ENCODE peak calls at places on chromosomes 6 and 20, in eight cellular contexts. One of them, this sample, is unnamed.
A peak's percentile ranks its signal among the peaks of the same experiment; 100 is the strongest.

GRCh38 chr6:12324096-12324495 is 33.9 kb downstream of the EDN1 start:
- DNase-seq in uterus: no peak
- DNase-seq in CD8-positive, alpha-beta memory T cell: no peak
- DNase-seq in HS-5: peak; percentile 57
- DNase-seq in hepatocyte: peak; percentile 87
- DNase-seq in NCI-H1417: no peak
- DNase-seq in activated T-helper 1 cell treated with anti-CD3 and anti-CD28 coated beads, Interleukin-2, amount 50 U/mL, for 16 hours: no peak
- DNase-seq in activated T-cell treated with anti-CD3 and anti-CD28 coated beads, Interleukin-2, amount 50 U/mL, for 4 hours: no peak
- DNase-seq in this sample: no peak

GRCh38 chr20:36606171-36607116 is 865 bp downstream of the RAB5IF start:
- DNase-seq in uterus: no peak
- DNase-seq in CD8-positive, alpha-beta memory T cell: no peak
- DNase-seq in HS-5: no peak
- DNase-seq in hepatocyte: peak; percentile 70
- DNase-seq in NCI-H1417: no peak
- DNase-seq in activated T-helper 1 cell treated with anti-CD3 and anti-CD28 coated beads, Interleukin-2, amount 50 U/mL, for 16 hours: no peak
- DNase-seq in activated T-cell treated with anti-CD3 and anti-CD28 coated beads, Interleukin-2, amount 50 U/mL, for 4 hours: no peak
- DNase-seq in this sample: peak; percentile 46

GRCh38 chr6:14059791-14060436 is 57.7 kb upstream of the CD83 start:
- DNase-seq in uterus: no peak
- DNase-seq in CD8-positive, alpha-beta memory T cell: no peak
- DNase-seq in HS-5: no peak
- DNase-seq in hepatocyte: no peak
- DNase-seq in NCI-H1417: no peak
- DNase-seq in activated T-helper 1 cell treated with anti-CD3 and anti-CD28 coated beads, Interleukin-2, amount 50 U/mL, for 16 hours: no peak
- DNase-seq in activated T-cell treated with anti-CD3 and anti-CD28 coated beads, Interleukin-2, amount 50 U/mL, for 4 hours: no peak
- DNase-seq in this sample: no peak

GRCh38 chr6:138944412-138944811 is 43.6 kb downstream of the REPS1 start:
- DNase-seq in uterus: no peak
- DNase-seq in CD8-positive, alpha-beta memory T cell: no peak
- DNase-seq in HS-5: no peak
- DNase-seq in hepatocyte: no peak
- DNase-seq in NCI-H1417: no peak
- DNase-seq in activated T-helper 1 cell treated with anti-CD3 and anti-CD28 coated beads, Interleukin-2, amount 50 U/mL, for 16 hours: no peak
- DNase-seq in activated T-cell treated with anti-CD3 and anti-CD28 coated beads, Interleukin-2, amount 50 U/mL, for 4 hours: no peak
- DNase-seq in this sample: no peak

GRCh38 chr6:133184798-133185380 is 56.3 kb upstream of the EYA4 start:
- DNase-seq in uterus: no peak
- DNase-seq in CD8-positive, alpha-beta memory T cell: no peak
- DNase-seq in HS-5: no peak
- DNase-seq in hepatocyte: peak; percentile 56
- DNase-seq in NCI-H1417: peak; percentile 47
- DNase-seq in activated T-helper 1 cell treated with anti-CD3 and anti-CD28 coated beads, Interleukin-2, amount 50 U/mL, for 16 hours: no peak
- DNase-seq in activated T-cell treated with anti-CD3 and anti-CD28 coated beads, Interleukin-2, amount 50 U/mL, for 4 hours: no peak
- DNase-seq in this sample: peak; percentile 29

GRCh38 chr6:155377061-155377460 is 62.8 kb upstream of the TFB1M start:
- DNase-seq in uterus: no peak
- DNase-seq in CD8-positive, alpha-beta memory T cell: no peak
- DNase-seq in HS-5: peak; percentile 87
- DNase-seq in hepatocyte: no peak
- DNase-seq in NCI-H1417: no peak
- DNase-seq in activated T-helper 1 cell treated with anti-CD3 and anti-CD28 coated beads, Interleukin-2, amount 50 U/mL, for 16 hours: no peak
- DNase-seq in activated T-cell treated with anti-CD3 and anti-CD28 coated beads, Interleukin-2, amount 50 U/mL, for 4 hours: no peak
- DNase-seq in this sample: no peak

GRCh38 chr6:111427341-111428116 is 55.5 kb downstream of the REV3L start:
- DNase-seq in uterus: no peak
- DNase-seq in CD8-positive, alpha-beta memory T cell: no peak
- DNase-seq in HS-5: peak; percentile 83
- DNase-seq in hepatocyte: no peak
- DNase-seq in NCI-H1417: no peak
- DNase-seq in activated T-helper 1 cell treated with anti-CD3 and anti-CD28 coated beads, Interleukin-2, amount 50 U/mL, for 16 hours: no peak
- DNase-seq in activated T-cell treated with anti-CD3 and anti-CD28 coated beads, Interleukin-2, amount 50 U/mL, for 4 hours: peak; percentile 4
- DNase-seq in this sample: no peak

GRCh38 chr20:18585134-18585533 is 2.7 kb upstream of the DTD1 start:
- DNase-seq in uterus: no peak
- DNase-seq in CD8-positive, alpha-beta memory T cell: no peak
- DNase-seq in HS-5: peak; percentile 33
- DNase-seq in hepatocyte: peak; percentile 23
- DNase-seq in NCI-H1417: no peak
- DNase-seq in activated T-helper 1 cell treated with anti-CD3 and anti-CD28 coated beads, Interleukin-2, amount 50 U/mL, for 16 hours: no peak
- DNase-seq in activated T-cell treated with anti-CD3 and anti-CD28 coated beads, Interleukin-2, amount 50 U/mL, for 4 hours: no peak
- DNase-seq in this sample: no peak

GRCh38 chr6:151917531-151918329 is 110.2 kb downstream of the ESR1 start:
- DNase-seq in uterus: peak; percentile 37
- DNase-seq in CD8-positive, alpha-beta memory T cell: no peak
- DNase-seq in HS-5: no peak
- DNase-seq in hepatocyte: no peak
- DNase-seq in NCI-H1417: no peak
- DNase-seq in activated T-helper 1 cell treated with anti-CD3 and anti-CD28 coated beads, Interleukin-2, amount 50 U/mL, for 16 hours: no peak
- DNase-seq in activated T-cell treated with anti-CD3 and anti-CD28 coated beads, Interleukin-2, amount 50 U/mL, for 4 hours: no peak
- DNase-seq in this sample: no peak

GRCh38 chr6:137309078-137309762 is 90.0 kb upstream of the IFNGR1 start:
- DNase-seq in uterus: peak; percentile 29
- DNase-seq in CD8-positive, alpha-beta memory T cell: no peak
- DNase-seq in HS-5: peak; percentile 30
- DNase-seq in hepatocyte: peak; percentile 61
- DNase-seq in NCI-H1417: no peak
- DNase-seq in activated T-helper 1 cell treated with anti-CD3 and anti-CD28 coated beads, Interleukin-2, amount 50 U/mL, for 16 hours: no peak
- DNase-seq in activated T-cell treated with anti-CD3 and anti-CD28 coated beads, Interleukin-2, amount 50 U/mL, for 4 hours: no peak
- DNase-seq in this sample: no peak

GRCh38 chr6:5259428-5259827 is 1.3 kb downstream of the LYRM4 start:
- DNase-seq in uterus: no peak
- DNase-seq in CD8-positive, alpha-beta memory T cell: no peak
- DNase-seq in HS-5: no peak
- DNase-seq in hepatocyte: no peak
- DNase-seq in NCI-H1417: no peak
- DNase-seq in activated T-helper 1 cell treated with anti-CD3 and anti-CD28 coated beads, Interleukin-2, amount 50 U/mL, for 16 hours: no peak
- DNase-seq in activated T-cell treated with anti-CD3 and anti-CD28 coated beads, Interleukin-2, amount 50 U/mL, for 4 hours: no peak
- DNase-seq in this sample: no peak

GRCh38 chr20:62346398-62347150 is 20.5 kb downstream of the LAMA5 start:
- DNase-seq in uterus: no peak
- DNase-seq in CD8-positive, alpha-beta memory T cell: no peak
- DNase-seq in HS-5: no peak
- DNase-seq in hepatocyte: no peak
- DNase-seq in NCI-H1417: no peak
- DNase-seq in activated T-helper 1 cell treated with anti-CD3 and anti-CD28 coated beads, Interleukin-2, amount 50 U/mL, for 16 hours: no peak
- DNase-seq in activated T-cell treated with anti-CD3 and anti-CD28 coated beads, Interleukin-2, amount 50 U/mL, for 4 hours: no peak
- DNase-seq in this sample: no peak

GRCh38 chr6:98215531-98215930 is 618.8 kb upstream of the POU3F2 start:
- DNase-seq in uterus: no peak
- DNase-seq in CD8-positive, alpha-beta memory T cell: no peak
- DNase-seq in HS-5: no peak
- DNase-seq in hepatocyte: no peak
- DNase-seq in NCI-H1417: no peak
- DNase-seq in activated T-helper 1 cell treated with anti-CD3 and anti-CD28 coated beads, Interleukin-2, amount 50 U/mL, for 16 hours: no peak
- DNase-seq in activated T-cell treated with anti-CD3 and anti-CD28 coated beads, Interleukin-2, amount 50 U/mL, for 4 hours: no peak
- DNase-seq in this sample: no peak

GRCh38 chr20:17507032-17507431 is 24.1 kb downstream of the BFSP1 start:
- DNase-seq in uterus: no peak
- DNase-seq in CD8-positive, alpha-beta memory T cell: no peak
- DNase-seq in HS-5: no peak
- DNase-seq in hepatocyte: no peak
- DNase-seq in NCI-H1417: no peak
- DNase-seq in activated T-helper 1 cell treated with anti-CD3 and anti-CD28 coated beads, Interleukin-2, amount 50 U/mL, for 16 hours: no peak
- DNase-seq in activated T-cell treated with anti-CD3 and anti-CD28 coated beads, Interleukin-2, amount 50 U/mL, for 4 hours: no peak
- DNase-seq in this sample: no peak

GRCh38 chr20:33839591-33839990 is 28.4 kb downstream of the CHMP4B start:
- DNase-seq in uterus: no peak
- DNase-seq in CD8-positive, alpha-beta memory T cell: no peak
- DNase-seq in HS-5: no peak
- DNase-seq in hepatocyte: no peak
- DNase-seq in NCI-H1417: no peak
- DNase-seq in activated T-helper 1 cell treated with anti-CD3 and anti-CD28 coated beads, Interleukin-2, amount 50 U/mL, for 16 hours: no peak
- DNase-seq in activated T-cell treated with anti-CD3 and anti-CD28 coated beads, Interleukin-2, amount 50 U/mL, for 4 hours: no peak
- DNase-seq in this sample: no peak

GRCh38 chr6:123803456-123803861 is 206 bp upstream of the NKAIN2 start:
- DNase-seq in uterus: no peak
- DNase-seq in CD8-positive, alpha-beta memory T cell: no peak
- DNase-seq in HS-5: no peak
- DNase-seq in hepatocyte: no peak
- DNase-seq in NCI-H1417: peak; percentile 50
- DNase-seq in activated T-helper 1 cell treated with anti-CD3 and anti-CD28 coated beads, Interleukin-2, amount 50 U/mL, for 16 hours: no peak
- DNase-seq in activated T-cell treated with anti-CD3 and anti-CD28 coated beads, Interleukin-2, amount 50 U/mL, for 4 hours: no peak
- DNase-seq in this sample: peak; percentile 68

GRCh38 chr20:56247954-56248782 is at the start of gene MC3R:
- DNase-seq in uterus: no peak
- DNase-seq in CD8-positive, alpha-beta memory T cell: peak; percentile 6
- DNase-seq in HS-5: no peak
- DNase-seq in hepatocyte: peak; percentile 78
- DNase-seq in NCI-H1417: peak; percentile 47
- DNase-seq in activated T-helper 1 cell treated with anti-CD3 and anti-CD28 coated beads, Interleukin-2, amount 50 U/mL, for 16 hours: no peak
- DNase-seq in activated T-cell treated with anti-CD3 and anti-CD28 coated beads, Interleukin-2, amount 50 U/mL, for 4 hours: peak; percentile 14
- DNase-seq in this sample: peak; percentile 75

GRCh38 chr6:83429857-83430605 is 820 bp downstream of the ME1 start:
- DNase-seq in uterus: no peak
- DNase-seq in CD8-positive, alpha-beta memory T cell: no peak
- DNase-seq in HS-5: peak; percentile 9
- DNase-seq in hepatocyte: peak; percentile 55
- DNase-seq in NCI-H1417: no peak
- DNase-seq in activated T-helper 1 cell treated with anti-CD3 and anti-CD28 coated beads, Interleukin-2, amount 50 U/mL, for 16 hours: no peak
- DNase-seq in activated T-cell treated with anti-CD3 and anti-CD28 coated beads, Interleukin-2, amount 50 U/mL, for 4 hours: no peak
- DNase-seq in this sample: peak; percentile 60

GRCh38 chr6:151071295-151071694 is 168.5 kb upstream of the AKAP12 start:
- DNase-seq in uterus: peak; percentile 45
- DNase-seq in CD8-positive, alpha-beta memory T cell: no peak
- DNase-seq in HS-5: peak; percentile 50
- DNase-seq in hepatocyte: no peak
- DNase-seq in NCI-H1417: no peak
- DNase-seq in activated T-helper 1 cell treated with anti-CD3 and anti-CD28 coated beads, Interleukin-2, amount 50 U/mL, for 16 hours: no peak
- DNase-seq in activated T-cell treated with anti-CD3 and anti-CD28 coated beads, Interleukin-2, amount 50 U/mL, for 4 hours: no peak
- DNase-seq in this sample: no peak

GRCh38 chr6:27426045-27426620 is 37.6 kb downstream of the ZNF391 start:
- DNase-seq in uterus: no peak
- DNase-seq in CD8-positive, alpha-beta memory T cell: no peak
- DNase-seq in HS-5: no peak
- DNase-seq in hepatocyte: no peak
- DNase-seq in NCI-H1417: no peak
- DNase-seq in activated T-helper 1 cell treated with anti-CD3 and anti-CD28 coated beads, Interleukin-2, amount 50 U/mL, for 16 hours: no peak
- DNase-seq in activated T-cell treated with anti-CD3 and anti-CD28 coated beads, Interleukin-2, amount 50 U/mL, for 4 hours: no peak
- DNase-seq in this sample: no peak

GRCh38 chr6:4017847-4018193 is 61.1 kb downstream of the FAM217A start:
- DNase-seq in uterus: no peak
- DNase-seq in CD8-positive, alpha-beta memory T cell: no peak
- DNase-seq in HS-5: no peak
- DNase-seq in hepatocyte: peak; percentile 30
- DNase-seq in NCI-H1417: peak; percentile 56
- DNase-seq in activated T-helper 1 cell treated with anti-CD3 and anti-CD28 coated beads, Interleukin-2, amount 50 U/mL, for 16 hours: no peak
- DNase-seq in activated T-cell treated with anti-CD3 and anti-CD28 coated beads, Interleukin-2, amount 50 U/mL, for 4 hours: no peak
- DNase-seq in this sample: peak; percentile 34

GRCh38 chr6:11978169-11978987 is 33.7 kb upstream of the HIVEP1 start:
- DNase-seq in uterus: no peak
- DNase-seq in CD8-positive, alpha-beta memory T cell: peak; percentile 8
- DNase-seq in HS-5: no peak
- DNase-seq in hepatocyte: no peak
- DNase-seq in NCI-H1417: no peak
- DNase-seq in activated T-helper 1 cell treated with anti-CD3 and anti-CD28 coated beads, Interleukin-2, amount 50 U/mL, for 16 hours: no peak
- DNase-seq in activated T-cell treated with anti-CD3 and anti-CD28 coated beads, Interleukin-2, amount 50 U/mL, for 4 hours: no peak
- DNase-seq in this sample: no peak

GRCh38 chr6:152775441-152775840 is 24.8 kb downstream of the VIP start:
- DNase-seq in uterus: no peak
- DNase-seq in CD8-positive, alpha-beta memory T cell: no peak
- DNase-seq in HS-5: no peak
- DNase-seq in hepatocyte: no peak
- DNase-seq in NCI-H1417: no peak
- DNase-seq in activated T-helper 1 cell treated with anti-CD3 and anti-CD28 coated beads, Interleukin-2, amount 50 U/mL, for 16 hours: no peak
- DNase-seq in activated T-cell treated with anti-CD3 and anti-CD28 coated beads, Interleukin-2, amount 50 U/mL, for 4 hours: no peak
- DNase-seq in this sample: no peak

GRCh38 chr20:34883809-34884208 is 7.4 kb downstream of the ACSS2 start:
- DNase-seq in uterus: no peak
- DNase-seq in CD8-positive, alpha-beta memory T cell: no peak
- DNase-seq in HS-5: no peak
- DNase-seq in hepatocyte: no peak
- DNase-seq in NCI-H1417: no peak
- DNase-seq in activated T-helper 1 cell treated with anti-CD3 and anti-CD28 coated beads, Interleukin-2, amount 50 U/mL, for 16 hours: no peak
- DNase-seq in activated T-cell treated with anti-CD3 and anti-CD28 coated beads, Interleukin-2, amount 50 U/mL, for 4 hours: no peak
- DNase-seq in this sample: no peak

GRCh38 chr6:106527111-106527510 is 102.2 kb downstream of the RTN4IP1 start:
- DNase-seq in uterus: no peak
- DNase-seq in CD8-positive, alpha-beta memory T cell: no peak
- DNase-seq in HS-5: no peak
- DNase-seq in hepatocyte: no peak
- DNase-seq in NCI-H1417: no peak
- DNase-seq in activated T-helper 1 cell treated with anti-CD3 and anti-CD28 coated beads, Interleukin-2, amount 50 U/mL, for 16 hours: no peak
- DNase-seq in activated T-cell treated with anti-CD3 and anti-CD28 coated beads, Interleukin-2, amount 50 U/mL, for 4 hours: no peak
- DNase-seq in this sample: no peak

GRCh38 chr6:2029130-2029794 is 216.1 kb downstream of the GMDS start:
- DNase-seq in uterus: no peak
- DNase-seq in CD8-positive, alpha-beta memory T cell: no peak
- DNase-seq in HS-5: no peak
- DNase-seq in hepatocyte: no peak
- DNase-seq in NCI-H1417: no peak
- DNase-seq in activated T-helper 1 cell treated with anti-CD3 and anti-CD28 coated beads, Interleukin-2, amount 50 U/mL, for 16 hours: no peak
- DNase-seq in activated T-cell treated with anti-CD3 and anti-CD28 coated beads, Interleukin-2, amount 50 U/mL, for 4 hours: no peak
- DNase-seq in this sample: no peak

GRCh38 chr6:118917550-118918321 is 17.2 kb downstream of the MCM9 start:
- DNase-seq in uterus: no peak
- DNase-seq in CD8-positive, alpha-beta memory T cell: no peak
- DNase-seq in HS-5: no peak
- DNase-seq in hepatocyte: no peak
- DNase-seq in NCI-H1417: no peak
- DNase-seq in activated T-helper 1 cell treated with anti-CD3 and anti-CD28 coated beads, Interleukin-2, amount 50 U/mL, for 16 hours: no peak
- DNase-seq in activated T-cell treated with anti-CD3 and anti-CD28 coated beads, Interleukin-2, amount 50 U/mL, for 4 hours: no peak
- DNase-seq in this sample: no peak

GRCh38 chr20:36461600-36462439 is 79.5 kb upstream of the MYL9 start:
- DNase-seq in uterus: peak; percentile 61
- DNase-seq in CD8-positive, alpha-beta memory T cell: peak; percentile 41
- DNase-seq in HS-5: no peak
- DNase-seq in hepatocyte: peak; percentile 78
- DNase-seq in NCI-H1417: peak; percentile 15
- DNase-seq in activated T-helper 1 cell treated with anti-CD3 and anti-CD28 coated beads, Interleukin-2, amount 50 U/mL, for 16 hours: no peak
- DNase-seq in activated T-cell treated with anti-CD3 and anti-CD28 coated beads, Interleukin-2, amount 50 U/mL, for 4 hours: peak; percentile 20
- DNase-seq in this sample: peak; percentile 83

GRCh38 chr6:144909753-144910280 is 624.7 kb downstream of the UTRN start:
- DNase-seq in uterus: no peak
- DNase-seq in CD8-positive, alpha-beta memory T cell: no peak
- DNase-seq in HS-5: no peak
- DNase-seq in hepatocyte: no peak
- DNase-seq in NCI-H1417: no peak
- DNase-seq in activated T-helper 1 cell treated with anti-CD3 and anti-CD28 coated beads, Interleukin-2, amount 50 U/mL, for 16 hours: no peak
- DNase-seq in activated T-cell treated with anti-CD3 and anti-CD28 coated beads, Interleukin-2, amount 50 U/mL, for 4 hours: no peak
- DNase-seq in this sample: no peak

GRCh38 chr6:167153523-167153959 is 4.2 kb downstream of the GPR31 start:
- DNase-seq in uterus: no peak
- DNase-seq in CD8-positive, alpha-beta memory T cell: no peak
- DNase-seq in HS-5: no peak
- DNase-seq in hepatocyte: no peak
- DNase-seq in NCI-H1417: no peak
- DNase-seq in activated T-helper 1 cell treated with anti-CD3 and anti-CD28 coated beads, Interleukin-2, amount 50 U/mL, for 16 hours: no peak
- DNase-seq in activated T-cell treated with anti-CD3 and anti-CD28 coated beads, Interleukin-2, amount 50 U/mL, for 4 hours: no peak
- DNase-seq in this sample: no peak

GRCh38 chr20:62120990-62121775 is 1.1 kb upstream of the LSM14B start:
- DNase-seq in uterus: peak; percentile 40
- DNase-seq in CD8-positive, alpha-beta memory T cell: no peak
- DNase-seq in HS-5: no peak
- DNase-seq in hepatocyte: no peak
- DNase-seq in NCI-H1417: no peak
- DNase-seq in activated T-helper 1 cell treated with anti-CD3 and anti-CD28 coated beads, Interleukin-2, amount 50 U/mL, for 16 hours: no peak
- DNase-seq in activated T-cell treated with anti-CD3 and anti-CD28 coated beads, Interleukin-2, amount 50 U/mL, for 4 hours: no peak
- DNase-seq in this sample: peak; percentile 18

GRCh38 chr6:56343295-56343694 is 95.9 kb upstream of the COL21A1 start:
- DNase-seq in uterus: no peak
- DNase-seq in CD8-positive, alpha-beta memory T cell: no peak
- DNase-seq in HS-5: no peak
- DNase-seq in hepatocyte: no peak
- DNase-seq in NCI-H1417: no peak
- DNase-seq in activated T-helper 1 cell treated with anti-CD3 and anti-CD28 coated beads, Interleukin-2, amount 50 U/mL, for 16 hours: no peak
- DNase-seq in activated T-cell treated with anti-CD3 and anti-CD28 coated beads, Interleukin-2, amount 50 U/mL, for 4 hours: no peak
- DNase-seq in this sample: no peak